ENCODE peak calls at places on chromosomes 1 and 21, in ten cellular contexts. I is endothelial cell of umbilical vein, E is fibroblast of lung, R is AG10803, D is AG04449, Z is left lung, U is fibroblast of pulmonary artery, L is psoas muscle, T is mucosa of descending colon, W is MM.1S. G is an unnamed sample.

GRCh38 chr1:54851928-54852524 is 35.0 kb downstream of the DHCR24 start:
- DNase-seq in I (no peak), E (no peak), R (no peak), D (no peak), Z (no peak), U (no peak), L (no peak), T (no peak), W (no peak), G (no peak)

GRCh38 chr1:228001738-228002535 is 4.9 kb upstream of the WNT3A start:
- DNase-seq in I (no peak), E (no peak), R (no peak), D (no peak), Z (no peak), U (no peak), L (peak), T (no peak), W (no peak), G (no peak)

GRCh38 chr1:39933956-39934941 is 20.7 kb upstream of the MFSD2A start:
- DNase-seq in I (no peak), E (peak), R (peak), D (peak), Z (peak), U (peak), L (peak), T (peak), W (no peak), G (peak)

GRCh38 chr1:92299477-92300125 is 742 bp downstream of the RPAP2 start:
- DNase-seq in I (peak), E (no peak), R (no peak), D (no peak), Z (no peak), U (peak), L (no peak), T (peak), W (no peak), G (no peak)

GRCh38 chr1:45339694-45340558 is at the start of the genes MUTYH and TOE1:
- DNase-seq in I (peak), E (peak), R (peak), D (peak), Z (peak), U (peak), L (peak), T (peak), W (peak), G (peak)

GRCh38 chr1:29236993-29237905 is 927 bp downstream of the PTPRU start:
- DNase-seq in I (peak), E (peak), R (peak), D (no peak), Z (no peak), U (peak), L (peak), T (peak), W (no peak), G (no peak)

GRCh38 chr1:86703696-86704455 is 500 bp upstream of the SH3GLB1 start:
- DNase-seq in I (peak), E (peak), R (no peak), D (no peak), Z (no peak), U (no peak), L (no peak), T (no peak), W (no peak), G (no peak)

GRCh38 chr1:228141082-228141870 is 1.2 kb downstream of the GUK1 start:
- DNase-seq in I (peak), E (peak), R (peak), D (no peak), Z (peak), U (peak), L (peak), T (peak), W (peak), G (peak)

GRCh38 chr1:159798893-159799292 is 3.3 kb upstream of the FCRL6 start:
- DNase-seq in I (peak), E (peak), R (peak), D (no peak), Z (peak), U (peak), L (peak), T (peak), W (peak), G (peak)

GRCh38 chr21:15894596-15894995 is 164.8 kb downstream of the USP25 start:
- DNase-seq in I (peak), E (peak), R (peak), D (no peak), Z (no peak), U (peak), L (no peak), T (no peak), W (no peak), G (peak)

GRCh38 chr1:92366045-92366405 is 67.2 kb downstream of the RPAP2 start:
- DNase-seq in I (no peak), E (no peak), R (no peak), D (no peak), Z (no peak), U (no peak), L (no peak), T (no peak), W (no peak), G (no peak)

GRCh38 chr1:113124366-113124765 is 51.4 kb downstream of the LRIG2 start:
- DNase-seq in I (no peak), E (peak), R (no peak), D (no peak), Z (no peak), U (no peak), L (no peak), T (no peak), W (no peak), G (no peak)

GRCh38 chr1:116373451-116374339 is 651 bp downstream of the ATP1A1 start:
- DNase-seq in I (peak), E (peak), R (peak), D (no peak), Z (peak), U (peak), L (peak), T (peak), W (peak), G (no peak)

GRCh38 chr1:221886311-221887090 is 144.6 kb upstream of the DUSP10 start:
- DNase-seq in I (no peak), E (peak), R (peak), D (no peak), Z (no peak), U (no peak), L (no peak), T (no peak), W (no peak), G (no peak)

GRCh38 chr21:16492892-16493291 is 763.1 kb downstream of the USP25 start:
- DNase-seq in I (no peak), E (peak), R (no peak), D (no peak), Z (no peak), U (no peak), L (no peak), T (no peak), W (peak), G (no peak)

GRCh38 chr21:41611966-41612606 is 104.1 kb upstream of the TMPRSS2 start:
- DNase-seq in I (no peak), E (peak), R (peak), D (no peak), Z (no peak), U (peak), L (no peak), T (peak), W (peak), G (no peak)
- TF ChIP-seq CTCF in I (no peak), E (no peak), R (peak), D (peak), Z (no peak), U (peak), L (no peak), T (peak), W (peak), G (peak)

DNA sequence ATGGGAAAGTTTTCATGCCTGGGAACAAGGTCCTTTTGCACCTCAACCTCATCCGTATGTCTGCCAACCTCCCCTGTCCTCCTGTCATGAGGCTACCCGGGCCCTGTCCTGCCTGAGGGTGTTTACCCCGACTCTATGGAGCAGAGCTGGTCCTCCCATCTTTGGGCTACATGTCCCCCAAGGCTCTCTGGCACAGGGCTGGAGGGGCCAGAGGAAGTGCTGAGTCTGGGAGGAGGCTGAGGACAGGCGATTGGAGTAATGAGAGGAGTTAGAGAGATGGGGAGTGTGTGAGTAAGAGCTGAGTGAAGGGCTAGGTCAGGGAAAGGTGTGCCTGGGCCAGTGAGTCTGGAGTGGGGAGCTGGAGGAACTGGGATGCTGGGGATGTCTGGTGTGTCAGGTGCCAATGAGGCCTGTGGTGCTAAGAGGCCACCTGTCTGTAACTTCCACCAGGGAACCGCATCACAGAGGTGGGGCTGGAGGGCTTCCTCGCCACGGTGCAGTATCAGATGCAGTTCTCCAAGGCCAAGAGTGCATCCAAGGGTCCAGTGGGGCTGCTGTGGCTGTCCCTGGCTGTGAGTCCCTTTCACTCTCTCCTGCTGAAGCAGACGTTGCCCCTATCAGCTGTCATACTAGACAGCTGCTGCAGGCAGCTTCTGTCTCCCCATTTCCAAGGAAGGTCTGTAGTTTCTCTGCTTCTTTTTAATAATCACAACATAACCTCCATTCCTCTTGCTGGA is 11.7 kb downstream of the LRRC71 start:
- DNase-seq in I (no peak), E (no peak), R (no peak), D (no peak), Z (no peak), U (no peak), L (peak), T (no peak), W (no peak), G (no peak)
- H3K4me3 ChIP-seq in I (no peak), E (no peak), R (no peak), D (no peak), Z (no peak), U (no peak), L (no peak), T (no peak), W (no peak), G (no peak)

GRCh38 chr1:85427844-85428243 is 37.1 kb downstream of the DDAH1 start:
- DNase-seq in I (no peak), E (no peak), R (no peak), D (no peak), Z (no peak), U (no peak), L (no peak), T (no peak), W (no peak), G (no peak)

GRCh38 chr1:85428471-85429077 is 36.4 kb downstream of the DDAH1 start:
- DNase-seq in I (no peak), E (no peak), R (no peak), D (no peak), Z (no peak), U (no peak), L (no peak), T (no peak), W (no peak), G (no peak)

GRCh38 chr1:85437139-85437538 is 27.8 kb downstream of the DDAH1 start:
- DNase-seq in I (no peak), E (no peak), R (no peak), D (no peak), Z (no peak), U (no peak), L (no peak), T (no peak), W (no peak), G (no peak)

GRCh38 chr1:85438353-85438752 is 26.6 kb downstream of the DDAH1 start:
- DNase-seq in I (no peak), E (no peak), R (peak), D (no peak), Z (no peak), U (peak), L (no peak), T (no peak), W (no peak), G (no peak)

DNA sequence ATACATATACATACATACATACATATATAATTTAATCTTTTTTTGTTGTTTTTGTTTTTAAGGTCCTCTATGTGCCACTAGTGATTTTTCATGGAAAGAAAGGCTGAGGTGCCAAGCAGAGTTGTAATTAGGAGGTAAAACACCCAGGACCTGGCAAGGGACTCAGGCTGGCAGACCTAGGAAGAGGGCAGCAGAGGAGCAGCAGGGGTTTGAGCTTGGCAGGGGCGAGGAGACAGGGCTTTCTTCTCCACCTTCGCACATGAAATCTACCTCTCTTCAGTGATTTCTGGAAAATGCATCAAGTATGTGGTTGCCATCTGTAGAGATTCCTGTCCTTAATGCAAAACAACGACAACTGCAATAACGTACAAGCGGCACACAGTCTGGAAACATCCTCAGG is 31.9 kb downstream of the DDAH1 start:
- DNase-seq in I (no peak), E (no peak), R (no peak), D (no peak), Z (no peak), U (no peak), L (no peak), T (no peak), W (no peak), G (no peak)
- TF ChIP-seq CTCF in I (no peak), E (no peak), R (no peak), D (no peak), Z (no peak), U (no peak), L (no peak), T (no peak), W (no peak), G (no peak)

DNA sequence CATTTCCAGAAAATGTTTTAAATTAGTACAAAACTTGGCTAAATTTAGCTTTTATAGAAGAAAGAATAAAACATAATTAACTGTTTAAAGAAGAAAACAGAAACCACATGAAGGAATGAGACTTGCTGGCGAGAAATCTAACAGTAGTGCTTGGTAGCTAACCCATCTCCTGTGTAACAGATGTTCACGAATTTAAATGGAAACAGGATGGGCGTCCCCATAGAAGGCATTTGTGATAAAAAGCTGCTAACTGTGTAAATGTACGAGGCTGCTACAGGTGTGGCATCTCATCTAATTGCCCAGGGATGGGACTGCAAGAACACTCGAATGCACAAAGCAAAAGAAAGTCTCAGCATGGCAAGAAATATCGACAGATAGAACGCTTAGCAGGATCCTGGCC is 112.8 kb downstream of the RUNX1 start:
- DNase-seq in I (no peak), E (no peak), R (peak), D (no peak), Z (no peak), U (no peak), L (no peak), T (no peak), W (no peak), G (no peak)
- H3K4me3 ChIP-seq in I (no peak), E (no peak), R (peak), D (peak), Z (no peak), U (no peak), L (no peak), T (no peak), W (no peak), G (no peak)

GRCh38 chr1:161054805-161055204 is 9.0 kb upstream of the USF1 start:
- DNase-seq in I (no peak), E (no peak), R (no peak), D (no peak), Z (no peak), U (no peak), L (no peak), T (no peak), W (no peak), G (no peak)
- TF ChIP-seq CTCF in I (no peak), E (no peak), R (no peak), D (no peak), Z (no peak), U (no peak), L (no peak), T (no peak), W (peak), G (no peak)

DNA sequence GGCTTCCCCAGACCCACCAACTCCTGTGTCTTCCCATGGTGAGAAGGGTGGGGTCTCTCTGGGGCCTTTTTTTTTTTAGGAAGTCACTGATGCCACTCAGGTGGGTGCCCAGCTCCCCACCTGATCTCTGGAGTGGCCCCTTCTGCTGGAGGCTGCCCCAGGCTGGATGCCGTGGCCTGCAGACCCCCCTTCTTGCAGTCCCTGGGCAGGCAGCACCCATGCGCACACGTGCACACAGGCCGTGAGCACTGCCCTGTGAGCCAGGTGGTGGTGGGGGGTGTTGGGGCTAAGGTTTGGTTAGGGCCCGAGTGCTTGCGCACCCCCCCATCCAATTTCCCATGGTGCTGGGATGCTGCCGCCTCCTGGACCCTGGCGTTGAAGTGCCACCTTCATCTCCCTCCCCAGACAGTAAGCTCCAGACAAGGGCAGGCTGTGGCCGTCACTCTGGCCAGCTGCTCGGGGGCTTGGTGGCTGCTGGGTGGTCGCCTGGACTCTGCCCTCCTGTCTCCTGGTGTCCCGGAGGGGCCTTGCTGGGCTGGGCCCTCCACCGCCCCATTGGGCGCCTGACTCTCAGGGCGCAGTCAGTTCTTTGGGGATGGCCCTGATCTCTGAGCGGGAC is 50.6 kb downstream of the SKI start:
- DNase-seq in I (no peak), E (no peak), R (no peak), D (no peak), Z (no peak), U (no peak), L (peak), T (no peak), W (no peak), G (no peak)
- H3K4me3 ChIP-seq in I (no peak), E (no peak), R (no peak), D (no peak), Z (no peak), U (no peak), L (no peak), T (no peak), W (no peak), G (no peak)

DNA sequence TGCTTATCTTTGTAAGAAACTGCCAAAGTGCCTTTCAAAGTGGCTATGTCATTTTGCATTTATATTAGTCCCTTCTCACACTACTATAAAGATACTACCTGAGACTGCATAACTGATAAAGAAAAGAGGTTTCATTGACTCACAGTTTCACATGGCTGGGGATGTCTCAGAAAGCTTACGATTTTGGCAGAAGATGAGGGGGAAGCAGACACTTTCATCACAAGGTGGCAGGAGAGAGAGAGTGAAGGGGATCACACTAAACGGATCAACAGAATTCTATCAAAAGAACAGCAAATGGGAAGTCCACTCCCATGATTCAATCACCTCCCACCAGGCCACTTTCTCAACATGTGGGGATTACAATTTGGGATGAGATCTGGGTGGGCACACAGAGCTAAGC is 1352.0 kb upstream of the B3GALT2 start:
- DNase-seq in I (no peak), E (no peak), R (no peak), D (no peak), Z (no peak), U (no peak), L (no peak), T (no peak), W (peak), G (no peak)
- TF ChIP-seq CTCF in I (no peak), E (no peak), R (no peak), D (no peak), Z (no peak), U (no peak), L (no peak), T (no peak), W (peak), G (no peak)

GRCh38 chr1:245946905-245947304 is 560.2 kb downstream of the SMYD3 start:
- DNase-seq in I (no peak), E (peak), R (peak), D (no peak), Z (no peak), U (peak), L (no peak), T (no peak), W (no peak), G (no peak)
- H3K4me3 ChIP-seq in I (no peak), E (no peak), R (no peak), D (no peak), Z (no peak), U (no peak), L (no peak), T (no peak), W (no peak), G (no peak)